ENCODE peak calls at places on chromosomes 11 and 22, in seven cellular contexts. One of them, this sample, is unnamed.

GRCh38 chr11:16895306-16895705 is 118.9 kb downstream of the PLEKHA7 start:
- DNase-seq in cardiac muscle cell: no peak
- DNase-seq in AG04449: no peak
- DNase-seq in SK-N-SH: no peak
- DNase-seq in lower lobe of right lung: no peak
- DNase-seq in pancreas: no peak
- DNase-seq in dorsolateral prefrontal cortex: no peak
- DNase-seq in this sample: peak; percentile 95

GRCh38 chr11:69924308-69925161 is 105.3 kb upstream of the FGF3 start:
- DNase-seq in cardiac muscle cell: no peak
- DNase-seq in lower lobe of right lung: no peak
- DNase-seq in pancreas: peak; percentile 24
- DNase-seq in AG04449: no peak
- DNase-seq in dorsolateral prefrontal cortex: no peak
- DNase-seq in SK-N-SH: no peak
- DNase-seq in this sample: no peak

GRCh38 chr11:93287434-93287833 is 43.1 kb upstream of the DEUP1 start:
- DNase-seq in SK-N-SH: no peak
- DNase-seq in pancreas: no peak
- DNase-seq in cardiac muscle cell: no peak
- DNase-seq in AG04449: no peak
- DNase-seq in dorsolateral prefrontal cortex: no peak
- DNase-seq in lower lobe of right lung: no peak
- DNase-seq in this sample: no peak

GRCh38 chr11:35897019-35897418 is 46.8 kb upstream of the LDLRAD3 start:
- DNase-seq in cardiac muscle cell: no peak
- DNase-seq in dorsolateral prefrontal cortex: no peak
- DNase-seq in AG04449: no peak
- DNase-seq in SK-N-SH: no peak
- DNase-seq in lower lobe of right lung: no peak
- DNase-seq in pancreas: no peak
- DNase-seq in this sample: no peak

GRCh38 chr11:45724145-45724544 is 58.7 kb upstream of the CHST1 start:
- DNase-seq in SK-N-SH: no peak
- DNase-seq in dorsolateral prefrontal cortex: no peak
- DNase-seq in cardiac muscle cell: peak; percentile 23
- DNase-seq in lower lobe of right lung: no peak
- DNase-seq in AG04449: no peak
- DNase-seq in pancreas: no peak
- DNase-seq in this sample: no peak

GRCh38 chr22:33699176-33699575 is 221.1 kb downstream of the LARGE1 start:
- DNase-seq in dorsolateral prefrontal cortex: no peak
- DNase-seq in pancreas: no peak
- DNase-seq in SK-N-SH: no peak
- DNase-seq in cardiac muscle cell: no peak
- DNase-seq in lower lobe of right lung: no peak
- DNase-seq in AG04449: no peak
- DNase-seq in this sample: no peak

GRCh38 chr11:28756977-28757376 is 648.8 kb downstream of the METTL15 start:
- DNase-seq in pancreas: no peak
- DNase-seq in cardiac muscle cell: no peak
- DNase-seq in dorsolateral prefrontal cortex: no peak
- DNase-seq in lower lobe of right lung: no peak
- DNase-seq in AG04449: peak; percentile 88
- DNase-seq in SK-N-SH: no peak
- DNase-seq in this sample: peak; percentile 64

GRCh38 chr11:66413167-66413566 is 7.7 kb upstream of the NPAS4 start:
- DNase-seq in AG04449: no peak
- DNase-seq in pancreas: no peak
- DNase-seq in dorsolateral prefrontal cortex: no peak
- DNase-seq in cardiac muscle cell: no peak
- DNase-seq in SK-N-SH: no peak
- DNase-seq in lower lobe of right lung: no peak
- DNase-seq in this sample: no peak

GRCh38 chr22:21031545-21032036 is 770 bp downstream of the SLC7A4 start:
- DNase-seq in AG04449: no peak
- DNase-seq in pancreas: no peak
- DNase-seq in lower lobe of right lung: no peak
- DNase-seq in SK-N-SH: no peak
- DNase-seq in dorsolateral prefrontal cortex: no peak
- DNase-seq in cardiac muscle cell: no peak
- DNase-seq in this sample: no peak

GRCh38 chr11:43803766-43804165 is 76.9 kb upstream of the ALKBH3 start:
- DNase-seq in SK-N-SH: no peak
- DNase-seq in lower lobe of right lung: no peak
- DNase-seq in cardiac muscle cell: no peak
- DNase-seq in AG04449: no peak
- DNase-seq in pancreas: no peak
- DNase-seq in dorsolateral prefrontal cortex: no peak
- DNase-seq in this sample: no peak

GRCh38 chr11:61724437-61724836 is 28.0 kb upstream of the MYRF start:
- DNase-seq in AG04449: no peak
- DNase-seq in dorsolateral prefrontal cortex: no peak
- DNase-seq in cardiac muscle cell: no peak
- DNase-seq in lower lobe of right lung: no peak
- DNase-seq in pancreas: no peak
- DNase-seq in SK-N-SH: no peak
- DNase-seq in this sample: no peak

GRCh38 chr11:9301720-9302119 is 12.7 kb downstream of the TMEM41B start:
- DNase-seq in dorsolateral prefrontal cortex: no peak
- DNase-seq in lower lobe of right lung: no peak
- DNase-seq in SK-N-SH: no peak
- DNase-seq in AG04449: no peak
- DNase-seq in pancreas: no peak
- DNase-seq in cardiac muscle cell: no peak
- DNase-seq in this sample: no peak

GRCh38 chr22:24434472-24435322 is 7.3 kb downstream of the ADORA2A start:
- DNase-seq in SK-N-SH: peak; percentile 17
- DNase-seq in AG04449: no peak
- DNase-seq in cardiac muscle cell: no peak
- DNase-seq in lower lobe of right lung: no peak
- DNase-seq in pancreas: peak; percentile 48
- DNase-seq in dorsolateral prefrontal cortex: no peak
- DNase-seq in this sample: no peak

GRCh38 chr11:27592111-27592780 is 85.7 kb upstream of the LIN7C start:
- DNase-seq in SK-N-SH: no peak
- DNase-seq in AG04449: no peak
- DNase-seq in cardiac muscle cell: no peak
- DNase-seq in pancreas: no peak
- DNase-seq in dorsolateral prefrontal cortex: no peak
- DNase-seq in lower lobe of right lung: no peak
- DNase-seq in this sample: no peak

GRCh38 chr11:27596802-27597201 is 90.2 kb upstream of the LIN7C start:
- DNase-seq in SK-N-SH: no peak
- DNase-seq in lower lobe of right lung: no peak
- DNase-seq in AG04449: no peak
- DNase-seq in cardiac muscle cell: no peak
- DNase-seq in dorsolateral prefrontal cortex: no peak
- DNase-seq in pancreas: no peak
- DNase-seq in this sample: no peak

GRCh38 chr11:27600656-27601055 is 94.1 kb upstream of the LIN7C start:
- DNase-seq in dorsolateral prefrontal cortex: no peak
- DNase-seq in pancreas: no peak
- DNase-seq in cardiac muscle cell: no peak
- DNase-seq in lower lobe of right lung: no peak
- DNase-seq in AG04449: no peak
- DNase-seq in SK-N-SH: no peak
- DNase-seq in this sample: peak; percentile 29

GRCh38 chr11:27599217-27599616 is 92.6 kb upstream of the LIN7C start:
- DNase-seq in cardiac muscle cell: no peak
- DNase-seq in AG04449: no peak
- DNase-seq in lower lobe of right lung: no peak
- DNase-seq in dorsolateral prefrontal cortex: no peak
- DNase-seq in pancreas: no peak
- DNase-seq in SK-N-SH: no peak
- DNase-seq in this sample: no peak

DNA sequence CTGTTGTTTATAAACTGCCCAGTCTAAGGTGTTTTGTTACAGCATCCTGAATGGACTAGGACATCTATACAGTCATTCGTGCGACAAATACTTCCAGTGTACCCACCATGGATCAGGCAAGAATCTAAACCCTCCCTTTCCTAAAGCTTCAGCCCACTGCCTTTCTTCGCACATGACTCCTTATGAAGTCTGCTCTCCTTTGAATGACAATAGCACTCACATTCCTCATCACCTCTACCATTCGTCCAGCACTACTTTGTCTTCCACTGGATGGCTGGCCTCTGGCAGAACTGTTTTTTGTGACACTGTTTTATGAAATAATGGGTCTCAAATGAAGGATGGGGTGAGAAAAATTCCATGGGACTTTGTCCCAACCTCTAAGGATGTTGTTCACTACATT is 89.8 kb upstream of the LIN7C start:
- DNase-seq in pancreas: no peak
- DNase-seq in cardiac muscle cell: no peak
- DNase-seq in lower lobe of right lung: no peak
- DNase-seq in dorsolateral prefrontal cortex: no peak
- DNase-seq in SK-N-SH: no peak
- DNase-seq in AG04449: no peak
- DNase-seq in this sample: no peak
- TF ChIP-seq CTCF in pancreas: no peak
- TF ChIP-seq CTCF in cardiac muscle cell: no peak
- TF ChIP-seq CTCF in lower lobe of right lung: no peak
- TF ChIP-seq CTCF in dorsolateral prefrontal cortex: no peak
- TF ChIP-seq CTCF in SK-N-SH: no peak
- TF ChIP-seq CTCF in AG04449: no peak
- TF ChIP-seq CTCF in this sample: no peak

GRCh38 chr11:12674936-12675696 is 895 bp downstream of the TEAD1 start:
- DNase-seq in cardiac muscle cell: peak; percentile 68
- DNase-seq in lower lobe of right lung: peak; percentile 50
- DNase-seq in dorsolateral prefrontal cortex: peak; percentile 37
- DNase-seq in SK-N-SH: peak; percentile 74
- DNase-seq in pancreas: peak; percentile 79
- DNase-seq in AG04449: no peak
- DNase-seq in this sample: no peak
- H3K4me3 ChIP-seq in cardiac muscle cell: peak overlapping the region; percentile 93
- H3K4me3 ChIP-seq in lower lobe of right lung: peak overlapping the region; percentile 74
- H3K4me3 ChIP-seq in dorsolateral prefrontal cortex: peak overlapping the region; percentile 88
- H3K4me3 ChIP-seq in SK-N-SH: peak overlapping the region; percentile 73
- H3K4me3 ChIP-seq in pancreas: peak overlapping the region; percentile 90
- H3K4me3 ChIP-seq in AG04449: peak overlapping the region; percentile 76
- H3K4me3 ChIP-seq in this sample: peak overlapping the region; percentile 64

DNA sequence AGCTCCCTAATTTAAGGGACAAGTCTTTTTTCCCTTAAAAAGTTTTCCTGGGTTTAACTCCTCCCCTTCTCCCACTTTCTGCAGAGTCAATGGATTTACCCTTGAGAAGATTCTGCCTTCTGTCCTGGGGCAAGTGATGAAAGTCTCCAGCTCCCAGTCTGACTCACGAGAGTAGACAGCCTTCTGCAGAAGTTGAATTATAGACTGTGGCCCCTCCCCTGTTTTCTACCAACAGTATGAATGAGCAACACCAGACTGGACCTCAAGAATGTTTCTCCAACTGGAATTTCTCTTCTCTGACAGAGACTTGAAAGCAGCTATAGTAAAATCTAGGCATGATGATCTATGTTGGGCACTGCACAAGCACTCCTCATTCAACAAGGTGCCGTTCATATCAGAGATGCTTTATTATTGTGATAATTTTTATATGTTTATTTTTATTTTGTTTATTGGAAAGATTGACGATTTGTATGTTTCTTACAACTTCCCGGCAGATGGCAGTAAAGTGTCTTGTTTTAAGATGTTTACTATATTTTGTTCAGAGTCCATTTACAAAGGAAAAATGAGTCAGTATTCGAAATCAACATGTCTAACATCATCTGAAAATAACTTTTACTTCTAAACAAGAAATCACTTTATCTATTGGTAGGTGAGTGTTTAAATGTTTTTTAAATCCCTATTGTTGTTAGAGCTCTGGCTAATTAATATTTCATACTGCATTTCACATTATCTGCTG is 56.6 kb downstream of the LMO2 start:
- DNase-seq in cardiac muscle cell: peak; percentile 33
- DNase-seq in dorsolateral prefrontal cortex: no peak
- DNase-seq in AG04449: peak; percentile 53
- DNase-seq in SK-N-SH: peak; percentile 39
- DNase-seq in lower lobe of right lung: no peak
- DNase-seq in pancreas: no peak
- DNase-seq in this sample: peak; percentile 63
- TF ChIP-seq CTCF in cardiac muscle cell: peak; percentile 23
- TF ChIP-seq CTCF in dorsolateral prefrontal cortex: peak; percentile 69
- TF ChIP-seq CTCF in AG04449: no peak
- TF ChIP-seq CTCF in SK-N-SH: peak; percentile 60
- TF ChIP-seq CTCF in lower lobe of right lung: peak; percentile 19
- TF ChIP-seq CTCF in pancreas: no peak
- TF ChIP-seq CTCF in this sample: peak; percentile 38

GRCh38 chr22:48660104-48660794 is 1167.4 kb downstream of the BRD1 start:
- DNase-seq in dorsolateral prefrontal cortex: no peak
- DNase-seq in AG04449: no peak
- DNase-seq in lower lobe of right lung: no peak
- DNase-seq in cardiac muscle cell: no peak
- DNase-seq in SK-N-SH: no peak
- DNase-seq in pancreas: no peak
- DNase-seq in this sample: no peak
- H3K4me3 ChIP-seq in dorsolateral prefrontal cortex: no peak overlapping the region
- H3K4me3 ChIP-seq in AG04449: no peak overlapping the region
- H3K4me3 ChIP-seq in lower lobe of right lung: no peak overlapping the region
- H3K4me3 ChIP-seq in cardiac muscle cell: no peak overlapping the region
- H3K4me3 ChIP-seq in SK-N-SH: no peak overlapping the region
- H3K4me3 ChIP-seq in pancreas: no peak overlapping the region
- H3K4me3 ChIP-seq in this sample: no peak overlapping the region

This sample was measured in epithelial cell of proximal tubule.